ENCODE peak calls at places on chromosome 9, in ten cellular contexts. C, U, N, T, H, B, F, Z, P and D are unnamed samples.

GRCh38 chr9:14768561-14769234 is 46.2 kb upstream of the CER1 start:
- DNase-seq in C (peak; percentile 66), U (peak; percentile 77), N (peak; percentile 52), T (peak; percentile 13), H (peak; percentile 21), B (no peak), F (no peak), Z (peak; percentile 19), P (peak; percentile 49), D (no peak)

GRCh38 chr9:85534340-85534739 is 207.4 kb downstream of the AGTPBP1 start:
- DNase-seq in C (no peak), U (no peak), N (no peak), T (no peak), H (no peak), B (no peak), F (no peak), Z (no peak), P (no peak), D (no peak)

GRCh38 chr9:37902804-37903580 is 935 bp downstream of the SLC25A51 start:
- DNase-seq in C (peak; percentile 75), U (peak; percentile 73), N (peak; percentile 22), T (no peak), H (no peak), B (no peak), F (no peak), Z (no peak), P (no peak), D (no peak)

GRCh38 chr9:69045821-69046220 is 10.3 kb downstream of the FXN start:
- DNase-seq in C (no peak), U (no peak), N (no peak), T (no peak), H (no peak), B (no peak), F (no peak), Z (no peak), P (no peak), D (no peak)

GRCh38 chr9:127927457-127928231 is 2.9 kb downstream of the PIP5KL1 start:
- DNase-seq in C (no peak), U (no peak), N (no peak), T (peak; percentile 87), H (no peak), B (peak; percentile 61), F (peak; percentile 74), Z (no peak), P (no peak), D (no peak)

GRCh38 chr9:104863180-104863883 is 64.6 kb downstream of the ABCA1 start:
- DNase-seq in C (peak; percentile 94), U (peak; percentile 90), N (peak; percentile 68), T (peak; percentile 69), H (peak; percentile 78), B (peak; percentile 18), F (peak; percentile 42), Z (peak; percentile 37), P (peak; percentile 58), D (peak; percentile 74)

GRCh38 chr9:16642421-16643109 is 227.9 kb downstream of the BNC2 start:
- DNase-seq in C (no peak), U (no peak), N (no peak), T (no peak), H (no peak), B (no peak), F (no peak), Z (no peak), P (no peak), D (no peak)

GRCh38 chr9:7094052-7094451 is 336.3 kb downstream of the KDM4C start:
- DNase-seq in C (peak; percentile 31), U (peak; percentile 50), N (peak; percentile 12), T (no peak), H (no peak), B (no peak), F (no peak), Z (no peak), P (peak; percentile 21), D (no peak)

DNA sequence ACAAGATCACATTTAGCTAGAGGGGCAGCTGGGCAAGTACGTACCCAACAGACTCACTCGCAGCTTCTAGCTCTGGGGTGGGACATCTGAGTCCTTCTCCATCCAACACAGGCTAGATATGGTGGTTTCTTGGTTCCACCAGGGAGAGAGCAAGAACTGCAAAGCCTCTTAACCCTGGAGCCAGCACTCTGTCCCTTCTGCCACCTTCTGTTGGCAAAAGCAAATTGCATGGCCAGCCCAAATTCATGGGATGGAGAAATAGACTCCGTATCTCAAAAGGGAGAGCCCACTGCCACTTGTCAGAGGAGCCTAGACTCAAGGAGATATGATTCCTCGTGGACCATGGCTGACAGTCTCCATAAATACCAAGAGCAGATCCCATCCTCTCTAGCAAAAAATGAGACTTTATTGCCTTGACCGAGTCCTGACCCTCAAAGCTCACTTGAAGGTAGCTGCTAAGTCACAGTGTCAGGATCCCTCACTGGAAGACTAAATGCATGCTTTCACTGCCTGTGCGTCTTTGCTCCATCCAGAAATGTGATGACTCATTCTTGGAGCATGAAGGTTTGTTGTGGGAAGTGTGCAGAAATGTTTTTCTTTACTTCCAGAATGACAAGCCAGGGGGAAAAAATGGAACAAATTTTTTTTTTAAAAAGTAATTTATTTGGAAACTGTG is 28.8 kb upstream of the ROR2 start:
- DNase-seq in C (peak; percentile 86), U (peak; percentile 93), N (peak; percentile 57), T (no peak), H (peak; percentile 77), B (no peak), F (no peak), Z (peak; percentile 56), P (peak; percentile 54), D (no peak)
- TF ChIP-seq CTCF in C (peak; percentile 48), U (peak; percentile 62), N (peak; percentile 36), T (no peak), H (peak; percentile 40), B (no peak), F (no peak), Z (peak; percentile 20), P (peak; percentile 81), D (peak; percentile 57)

DNA sequence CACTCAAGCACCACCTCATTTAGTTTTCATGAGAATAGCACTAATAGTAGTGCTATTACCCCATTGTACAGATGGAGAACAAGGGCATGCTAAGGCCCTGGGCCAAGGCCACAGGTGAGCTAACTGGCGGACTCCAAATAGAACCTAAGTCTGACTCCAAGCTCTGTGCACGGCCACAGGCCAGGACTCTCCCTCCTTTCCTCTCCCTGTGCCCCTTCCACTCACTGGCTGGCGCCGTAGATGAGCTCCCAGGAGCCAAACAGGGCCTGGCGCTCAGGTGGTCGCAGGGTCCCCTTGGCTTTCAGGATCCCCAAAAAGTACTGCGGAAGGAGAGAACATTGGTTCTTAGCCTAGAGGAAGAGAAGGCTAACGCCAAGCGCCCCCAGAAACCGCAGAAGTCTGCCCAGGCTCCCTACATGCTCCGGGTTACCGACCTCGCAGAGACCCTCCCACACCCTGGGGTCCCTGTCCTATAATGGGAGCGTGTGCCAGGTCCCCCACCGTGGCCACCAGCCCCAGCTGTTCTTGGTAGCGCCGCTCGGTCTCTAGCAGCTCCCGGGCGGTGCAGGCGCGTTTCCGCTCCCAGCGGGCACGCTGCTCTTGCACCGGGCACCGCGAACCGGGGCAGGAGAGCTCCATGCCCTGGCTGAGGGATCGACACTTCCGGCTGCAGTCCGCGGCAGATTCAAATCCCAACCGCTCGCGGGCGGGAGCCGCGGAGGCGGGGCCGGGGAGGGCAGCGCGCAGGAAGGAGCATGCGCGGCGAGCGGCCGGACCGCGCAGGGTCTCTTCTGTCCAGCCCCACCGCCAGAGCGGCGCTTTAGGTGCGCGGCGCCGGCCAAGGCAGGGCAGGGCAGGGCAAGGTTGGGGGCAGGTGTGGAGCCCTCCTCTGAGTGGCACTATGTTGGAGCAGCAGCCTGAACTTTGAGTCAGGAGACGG is at the start of gene ARHGEF39:
- DNase-seq in C (peak; percentile 61), U (peak; percentile 64), N (peak; percentile 86), T (peak; percentile 74), H (no peak), B (peak; percentile 57), F (peak; percentile 57), Z (no peak), P (peak; percentile 88), D (peak; percentile 98)
- TF ChIP-seq CTCF in C (no peak), U (peak; percentile 26), N (peak; percentile 47), T (no peak), H (peak; percentile 31), B (no peak), F (no peak), Z (peak; percentile 36), P (peak; percentile 36), D (peak; percentile 27)

GRCh38 chr9:2741441-2742158 is 24.3 kb downstream of the KCNV2 start:
- DNase-seq in C (no peak), U (no peak), N (no peak), T (no peak), H (no peak), B (no peak), F (no peak), Z (no peak), P (no peak), D (no peak)

GRCh38 chr9:2745560-2746380 is 28.5 kb downstream of the KCNV2 start:
- DNase-seq in C (no peak), U (no peak), N (no peak), T (no peak), H (no peak), B (no peak), F (no peak), Z (no peak), P (no peak), D (no peak)

GRCh38 chr9:2742214-2742613 is 24.9 kb downstream of the KCNV2 start:
- DNase-seq in C (no peak), U (peak; percentile 11), N (no peak), T (no peak), H (no peak), B (no peak), F (no peak), Z (no peak), P (no peak), D (no peak)

GRCh38 chr9:2740616-2741015 is 23.3 kb downstream of the KCNV2 start:
- DNase-seq in C (peak; percentile 45), U (peak; percentile 56), N (no peak), T (no peak), H (no peak), B (no peak), F (no peak), Z (no peak), P (no peak), D (no peak)

DNA sequence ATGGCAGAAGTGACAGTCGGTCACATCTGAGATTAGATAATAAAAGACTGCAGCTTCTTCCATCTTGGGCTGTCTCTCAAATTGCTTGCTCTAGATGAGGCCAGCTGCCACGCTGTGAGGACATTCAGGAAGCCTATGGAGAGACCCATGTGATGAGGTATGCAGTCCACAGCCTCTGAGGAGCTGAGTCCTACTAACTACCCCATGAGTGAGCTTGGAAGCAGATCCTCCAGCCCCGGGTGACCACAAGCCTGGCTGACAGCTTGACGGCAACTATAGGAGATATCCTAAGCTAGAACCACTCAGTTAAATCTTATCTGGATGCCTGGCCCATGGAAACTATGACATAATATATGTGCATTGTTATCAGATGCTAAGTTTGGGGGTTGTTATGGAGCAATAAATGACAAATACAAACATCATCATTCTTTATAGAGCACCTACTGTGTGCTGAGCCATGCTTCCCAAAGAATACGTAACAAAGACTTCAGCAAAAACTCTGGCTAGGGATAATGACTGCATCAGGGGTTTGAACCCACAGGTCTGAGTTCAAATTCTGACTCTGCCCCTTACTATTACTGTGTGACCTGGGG is 26.7 kb downstream of the KCNV2 start:
- DNase-seq in C (no peak), U (no peak), N (no peak), T (no peak), H (no peak), B (no peak), F (no peak), Z (no peak), P (no peak), D (no peak)
- TF ChIP-seq CTCF in C (no peak), U (no peak), N (no peak), T (no peak), H (no peak), B (no peak), F (no peak), Z (no peak), P (no peak), D (no peak)

GRCh38 chr9:98859941-98860340 is 52.5 kb downstream of the GALNT12 start:
- DNase-seq in C (no peak), U (no peak), N (no peak), T (no peak), H (no peak), B (no peak), F (no peak), Z (no peak), P (no peak), D (no peak)

GRCh38 chr9:98862936-98863335 is 55.5 kb downstream of the GALNT12 start:
- DNase-seq in C (no peak), U (no peak), N (no peak), T (no peak), H (no peak), B (no peak), F (no peak), Z (no peak), P (no peak), D (no peak)

GRCh38 chr9:98864257-98865180 is 57.0 kb downstream of the GALNT12 start:
- DNase-seq in C (peak; percentile 94), U (peak; percentile 72), N (no peak), T (no peak), H (no peak), B (no peak), F (no peak), Z (no peak), P (no peak), D (no peak)

GRCh38 chr9:98861881-98862501 is 54.5 kb downstream of the GALNT12 start:
- DNase-seq in C (peak; percentile 100), U (peak; percentile 92), N (peak; percentile 52), T (no peak), H (peak; percentile 26), B (no peak), F (no peak), Z (no peak), P (no peak), D (no peak)

GRCh38 chr9:98860871-98861293 is 53.4 kb downstream of the GALNT12 start:
- DNase-seq in C (peak; percentile 98), U (peak; percentile 91), N (peak; percentile 48), T (no peak), H (peak; percentile 77), B (no peak), F (no peak), Z (no peak), P (no peak), D (no peak)
- TF ChIP-seq CTCF in C (peak; percentile 65), U (peak; percentile 76), N (peak; percentile 21), T (no peak), H (peak; percentile 67), B (no peak), F (no peak), Z (peak; percentile 35), P (no peak), D (peak; percentile 23)